ENCODE peak calls at places on chromosomes 11 and 22, in six cellular contexts. A is GM12878, P is upper lobe of left lung, M is HepG2, U is A549, B is K562. W is an unnamed sample.

GRCh38 chr11:19595840-19596751 is 116.5 kb upstream of the NAV2 start:
- ATAC-seq in B (no peak), M (no peak), U (peak), P (peak), A (no peak), W (peak)

GRCh38 chr22:45638834-45639746 is 32.5 kb upstream of the ATXN10 start:
- ATAC-seq in B (peak), A (no peak), M (peak), U (peak), P (peak), W (peak)

GRCh38 chr11:71293961-71294782 is 41.8 kb upstream of the SHANK2 start:
- ATAC-seq in P (no peak), B (no peak), U (no peak), M (peak), A (no peak), W (no peak)

GRCh38 chr11:45239733-45240132 is 46.4 kb downstream of the SYT13 start:
- ATAC-seq in P (no peak), U (no peak), A (no peak), B (no peak), M (no peak), W (no peak)

GRCh38 chr11:78921517-78921916 is 346.9 kb upstream of the NARS2 start:
- ATAC-seq in P (no peak), U (no peak), M (no peak), A (peak), B (no peak), W (no peak)

GRCh38 chr11:34522188-34522587 is 8.6 kb upstream of the ELF5 start:
- ATAC-seq in P (no peak), M (no peak), U (no peak), A (no peak), B (no peak), W (no peak)

GRCh38 chr22:32804036-32804435 is 2.5 kb downstream of the TIMP3 start:
- ATAC-seq in U (no peak), P (peak), A (no peak), B (peak), M (no peak), W (no peak)

GRCh38 chr11:123176785-123177184 is 18.3 kb downstream of the CLMP start:
- ATAC-seq in P (no peak), U (no peak), A (peak), B (no peak), M (no peak), W (no peak)

GRCh38 chr11:125315088-125315740 is 150.7 kb downstream of the PKNOX2 start:
- ATAC-seq in B (no peak), M (no peak), A (no peak), U (no peak), P (peak), W (peak)

GRCh38 chr22:19037282-19038163 is 84.7 kb downstream of the DGCR2 start:
- ATAC-seq in U (no peak), A (no peak), P (no peak), M (peak), B (peak), W (no peak)

GRCh38 chr22:37549704-37550059 is 10.6 kb upstream of the CDC42EP1 start:
- ATAC-seq in A (no peak), B (no peak), P (no peak), M (no peak), U (no peak), W (no peak)

GRCh38 chr11:22976146-22976545 is 115.9 kb upstream of the CCDC179 start:
- ATAC-seq in P (peak), U (no peak), M (no peak), B (no peak), A (peak), W (no peak)

GRCh38 chr22:35465109-35465701 is 65.3 kb downstream of the MCM5 start:
- ATAC-seq in M (peak), P (no peak), B (peak), A (no peak), U (no peak), W (peak)

GRCh38 chr22:37317698-37318210 is 35.4 kb downstream of the CYTH4 start:
- ATAC-seq in A (no peak), U (no peak), B (no peak), M (no peak), P (no peak), W (no peak)

GRCh38 chr22:41762980-41763779 is 37.3 kb upstream of the CCDC134 start:
- ATAC-seq in U (peak), P (no peak), M (peak), A (peak), B (peak), W (no peak)

GRCh38 chr11:70460111-70460510 is 61.8 kb downstream of the CTTN start:
- ATAC-seq in M (peak), A (no peak), B (peak), U (peak), P (no peak), W (no peak)

GRCh38 chr22:41286639-41287091 is 678 bp upstream of the RANGAP1 start:
- ATAC-seq in U (peak), M (peak), A (peak), P (peak), B (peak), W (peak)

GRCh38 chr11:36375348-36376314 is 79.5 kb downstream of the PRR5L start:
- ATAC-seq in U (peak), B (no peak), A (no peak), P (no peak), M (no peak), W (no peak)

GRCh38 chr11:69278091-69278867 is 15.7 kb upstream of the MYEOV start:
- ATAC-seq in U (peak), M (peak), P (no peak), B (no peak), A (no peak), W (no peak)

GRCh38 chr11:74255741-74256369 is 55.6 kb downstream of the P4HA3 start:
- ATAC-seq in M (peak), B (peak), A (peak), P (peak), U (peak), W (peak)

GRCh38 chr22:32950366-32950765 is 107.8 kb downstream of the SYN3 start:
- ATAC-seq in M (no peak), U (no peak), B (no peak), P (no peak), A (no peak), W (no peak)

GRCh38 chr22:48578138-48579034 is 1249.3 kb downstream of the BRD1 start:
- ATAC-seq in A (no peak), P (no peak), M (peak), U (no peak), B (no peak), W (no peak)

GRCh38 chr11:118886681-118887111 is 3.0 kb downstream of the CXCR5 start:
- ATAC-seq in P (no peak), B (no peak), A (peak), U (no peak), M (no peak), W (no peak)

GRCh38 chr11:60377737-60378136 is 595 bp upstream of the MS4A7 start:
- ATAC-seq in U (no peak), B (no peak), A (peak), M (no peak), P (peak), W (peak)

GRCh38 chr22:22935546-22936157 is 48.0 kb downstream of the IGLL5 start:
- ATAC-seq in B (peak), M (no peak), A (peak), U (no peak), P (no peak), W (no peak)

GRCh38 chr11:44113572-44113971 is 18.1 kb downstream of the EXT2 start:
- ATAC-seq in A (no peak), P (no peak), B (no peak), U (no peak), M (no peak), W (no peak)

GRCh38 chr11:68660066-68660810 is 24.1 kb upstream of the GAL start:
- ATAC-seq in B (no peak), P (no peak), A (no peak), U (no peak), M (no peak), W (no peak)

GRCh38 chr22:37633082-37633692 is 6.3 kb upstream of the SH3BP1 start:
- ATAC-seq in B (no peak), U (no peak), M (no peak), A (peak), P (no peak), W (no peak)

GRCh38 chr22:46518542-46519325 is 18.7 kb downstream of the CELSR1 start:
- ATAC-seq in B (no peak), M (no peak), A (no peak), U (no peak), P (no peak), W (no peak)

GRCh38 chr11:1706634-1707400 is 9.8 kb downstream of the KRTAP5-6 start:
- ATAC-seq in M (peak), B (peak), U (peak), P (no peak), A (peak), W (no peak)

GRCh38 chr11:108196901-108197300 is 25.5 kb downstream of the NPAT start:
- ATAC-seq in P (no peak), A (peak), U (no peak), B (no peak), M (no peak), W (no peak)

GRCh38 chr11:98940913-98941312 is 79.8 kb upstream of the CNTN5 start:
- ATAC-seq in B (peak), M (no peak), P (no peak), A (no peak), U (no peak), W (no peak)

GRCh38 chr11:61709572-61709971 is 29.4 kb downstream of the DAGLA start:
- ATAC-seq in B (no peak), M (no peak), A (no peak), U (no peak), P (no peak), W (no peak)

GRCh38 chr11:65558785-65559509 is 788 bp upstream of the LTBP3 start:
- ATAC-seq in B (no peak), U (peak), M (peak), A (no peak), P (peak), W (peak)

GRCh38 chr11:65559535-65559934 is 1.4 kb upstream of the LTBP3 start:
- ATAC-seq in P (no peak), U (peak), A (no peak), M (no peak), B (no peak), W (no peak)

GRCh38 chr11:65558002-65558784 is at the start of gene LTBP3:
- ATAC-seq in U (peak), B (peak), A (peak), M (peak), P (peak), W (peak)

GRCh38 chr11:65560555-65561418 is 2.6 kb upstream of the LTBP3 start:
- ATAC-seq in U (peak), M (peak), P (peak), A (no peak), B (no peak), W (peak)

DNA sequence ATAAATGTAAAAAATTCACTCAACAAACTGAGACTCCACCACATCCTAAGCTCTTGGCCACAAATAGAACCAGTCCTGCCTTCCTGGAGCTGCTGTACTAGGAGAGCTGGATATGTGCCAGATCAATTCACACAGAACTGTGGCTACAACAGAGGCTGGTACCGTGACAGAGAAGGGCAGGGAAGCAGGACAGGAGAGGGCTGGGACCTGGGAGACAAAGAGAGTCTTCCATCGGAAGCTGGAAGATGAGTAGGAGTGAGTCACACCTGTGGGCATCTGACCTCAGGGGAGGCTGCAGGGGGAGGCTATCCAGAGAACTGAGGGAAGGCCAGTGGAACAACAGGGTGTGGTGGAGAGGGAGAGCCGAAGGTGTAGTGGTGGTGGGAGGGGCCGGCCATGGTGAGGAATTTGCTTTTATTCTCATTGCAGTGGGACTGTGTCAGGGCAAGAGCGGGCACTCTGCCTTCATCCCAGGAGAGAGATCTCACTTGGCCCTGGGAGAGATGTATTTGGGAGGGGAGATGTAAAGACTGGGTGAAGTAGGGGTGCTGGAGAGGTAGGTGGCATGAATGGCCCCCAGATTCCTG is 1.9 kb upstream of the LTBP3 start:
- ATAC-seq in B (no peak), U (peak), P (no peak), A (no peak), M (peak), W (no peak)
- TF ChIP-seq EP300 in B (no peak), U (no peak), P (no peak), A (no peak), M (no peak), W (no peak)

GRCh38 chr11:64568041-64568571 is 22.9 kb upstream of the SLC22A12 start:
- ATAC-seq in B (no peak), A (no peak), M (no peak), P (no peak), U (no peak), W (no peak)

GRCh38 chr11:64564419-64564818 is 26.6 kb upstream of the SLC22A12 start:
- ATAC-seq in M (no peak), P (no peak), B (no peak), A (no peak), U (no peak), W (no peak)

GRCh38 chr11:64566915-64567882 is 23.8 kb upstream of the SLC22A12 start:
- ATAC-seq in P (no peak), M (peak), B (no peak), U (peak), A (no peak), W (peak)

GRCh38 chr11:64564947-64565889 is 25.8 kb upstream of the SLC22A12 start:
- ATAC-seq in B (peak), P (no peak), M (peak), U (peak), A (no peak), W (no peak)

DNA sequence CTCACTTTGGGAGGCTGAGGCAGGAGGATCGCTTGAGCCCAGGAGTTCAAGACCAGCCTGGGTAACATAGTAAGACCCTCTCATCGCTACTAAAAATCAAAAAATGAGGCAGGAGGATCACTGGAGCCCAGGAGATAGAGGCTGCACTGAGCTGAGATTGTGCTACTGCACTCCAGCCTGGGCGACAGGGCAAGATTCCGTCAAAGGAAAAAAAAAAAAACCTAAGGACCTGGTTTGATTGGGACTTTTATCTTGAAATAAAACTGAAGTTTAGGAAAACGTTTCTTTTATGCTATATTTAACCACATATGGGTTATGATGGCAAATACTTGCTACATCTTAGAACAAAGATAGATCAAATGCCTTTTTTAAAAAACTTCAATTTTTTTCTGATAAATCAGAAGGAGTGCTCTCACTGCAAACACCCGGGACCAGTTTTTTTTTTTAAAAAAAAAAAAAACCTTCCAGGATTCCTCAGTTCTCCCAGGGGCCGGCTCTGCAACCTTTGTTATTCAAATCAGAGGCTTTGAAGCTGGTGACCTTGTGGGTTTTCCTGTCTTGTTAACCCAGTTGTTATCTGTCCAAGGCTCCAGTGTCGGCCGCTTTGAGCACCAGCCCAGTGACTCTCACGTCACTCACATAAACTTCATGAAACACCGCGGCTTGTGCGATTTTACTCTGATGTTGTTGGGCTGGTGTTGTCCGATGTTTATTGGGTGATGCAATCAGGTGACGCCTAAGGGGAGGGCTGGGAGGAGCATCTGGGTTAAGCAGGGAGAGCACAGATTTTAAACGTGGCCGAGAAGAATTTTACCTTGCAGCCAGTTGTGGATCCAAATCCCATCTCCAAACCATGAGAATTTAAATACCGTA is 24.7 kb upstream of the SLC22A12 start:
- ATAC-seq in U (peak), B (peak), P (peak), M (peak), A (no peak), W (peak)
- TF ChIP-seq POLR2A in U (no peak), B (no peak), P (no peak), M (peak), A (no peak), W (no peak)

GRCh38 chr11:96097844-96098421 is 174.0 kb upstream of the MTMR2 start:
- ATAC-seq in U (no peak), A (no peak), B (no peak), M (peak), P (no peak), W (no peak)
- TF ChIP-seq EP300 in U (no peak), A (no peak), B (no peak), M (no peak), P (no peak), W (no peak)

GRCh38 chr11:3049430-3050243 is 7.6 kb downstream of the CARS1 start:
- ATAC-seq in P (peak), M (no peak), B (no peak), A (peak), U (peak), W (peak)
- TF ChIP-seq POLR2A in P (no peak), M (no peak), B (no peak), A (peak), U (no peak), W (no peak)

DNA sequence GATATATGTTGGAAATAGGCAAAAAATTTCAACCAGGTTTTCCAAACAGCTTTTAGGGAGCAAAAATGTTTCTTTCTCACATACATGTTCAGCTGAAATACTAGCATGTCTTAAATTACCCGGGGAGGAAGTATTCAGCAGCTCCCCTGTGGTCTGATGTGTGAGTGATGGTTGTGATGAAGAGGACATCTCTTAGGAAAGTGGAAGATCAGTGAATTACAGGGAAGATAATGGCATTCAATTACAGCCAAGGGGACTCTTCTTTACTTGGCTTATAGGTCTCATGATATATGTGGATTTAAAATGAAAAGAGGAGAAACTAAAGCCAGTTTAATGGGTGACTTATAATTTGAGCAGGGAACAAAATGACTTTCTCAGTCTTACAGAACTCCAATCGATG is 198.6 kb downstream of the HIPK3 start:
- ATAC-seq in A (no peak), M (no peak), P (no peak), U (no peak), B (no peak), W (no peak)
- TF ChIP-seq EP300 in A (no peak), M (no peak), P (no peak), U (no peak), B (no peak), W (no peak)

GRCh38 chr11:102317768-102318103 is 452 bp downstream of the BIRC3 start:
- ATAC-seq in B (no peak), U (peak), P (peak), A (peak), M (no peak), W (peak)

GRCh38 chr11:102320679-102321078 is 3.4 kb downstream of the BIRC3 start:
- ATAC-seq in M (no peak), A (peak), P (no peak), U (no peak), B (no peak), W (no peak)

GRCh38 chr11:102318469-102318868 is 1.2 kb downstream of the BIRC3 start:
- ATAC-seq in U (peak), M (no peak), A (peak), B (no peak), P (peak), W (no peak)

GRCh38 chr11:102320166-102320565 is 2.9 kb downstream of the BIRC3 start:
- ATAC-seq in B (no peak), A (peak), M (no peak), P (no peak), U (no peak), W (no peak)

DNA sequence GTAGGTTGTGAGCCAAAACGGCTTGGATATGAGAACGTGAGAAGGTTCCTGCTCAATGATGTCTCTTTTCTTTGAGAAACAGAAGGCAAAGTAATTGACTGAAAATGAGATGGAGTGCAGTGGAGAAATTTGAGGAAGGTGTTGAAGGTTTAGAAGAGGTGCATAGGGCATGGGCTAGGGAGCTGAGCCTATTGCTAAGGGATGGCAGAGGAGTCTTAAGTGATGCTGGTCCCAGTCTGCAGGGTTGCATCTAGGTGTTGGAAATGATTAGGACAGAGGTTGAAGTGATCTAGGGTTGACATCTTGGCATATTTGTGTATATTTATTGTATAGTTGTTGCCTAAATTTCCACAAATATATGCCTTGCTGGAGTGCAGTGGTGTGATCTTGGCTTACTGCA is 2.3 kb downstream of the BIRC3 start:
- ATAC-seq in A (peak), B (no peak), U (no peak), M (no peak), P (no peak), W (no peak)
- TF ChIP-seq POLR2A in A (no peak), B (no peak), U (no peak), M (no peak), P (no peak), W (no peak)